ENCODE peak calls at places on chromosomes 11 and 22, in eight cellular contexts. One of them, this sample, is unnamed.

GRCh38 chr11:45265963-45266692 is 20.0 kb downstream of the SYT13 start:
- DNase-seq in tibial artery: no peak
- DNase-seq in ascending aorta: no peak
- DNase-seq in activated CD8-positive, alpha-beta T cell treated with anti-CD3 and anti-CD28 coated beads for 36 hours: no peak
- DNase-seq in psoas muscle: no peak
- DNase-seq in lower leg skin: no peak
- DNase-seq in colonic mucosa: peak
- DNase-seq in choroid plexus epithelial cell: no peak
- DNase-seq in this sample: no peak

GRCh38 chr11:36358436-36358835 is 62.3 kb downstream of the PRR5L start:
- DNase-seq in ascending aorta: no peak
- DNase-seq in activated CD8-positive, alpha-beta T cell treated with anti-CD3 and anti-CD28 coated beads for 36 hours: no peak
- DNase-seq in tibial artery: no peak
- DNase-seq in psoas muscle: no peak
- DNase-seq in lower leg skin: no peak
- DNase-seq in colonic mucosa: no peak
- DNase-seq in choroid plexus epithelial cell: no peak
- DNase-seq in this sample: no peak

GRCh38 chr11:105000167-105000566 is 22.8 kb downstream of the CASP5 start:
- DNase-seq in ascending aorta: no peak
- DNase-seq in colonic mucosa: no peak
- DNase-seq in choroid plexus epithelial cell: peak
- DNase-seq in activated CD8-positive, alpha-beta T cell treated with anti-CD3 and anti-CD28 coated beads for 36 hours: peak
- DNase-seq in lower leg skin: no peak
- DNase-seq in psoas muscle: no peak
- DNase-seq in tibial artery: no peak
- DNase-seq in this sample: no peak

GRCh38 chr11:124482362-124483147 is 37.1 kb upstream of the OR8B8 start:
- DNase-seq in colonic mucosa: no peak
- DNase-seq in lower leg skin: no peak
- DNase-seq in psoas muscle: no peak
- DNase-seq in choroid plexus epithelial cell: peak
- DNase-seq in ascending aorta: no peak
- DNase-seq in activated CD8-positive, alpha-beta T cell treated with anti-CD3 and anti-CD28 coated beads for 36 hours: no peak
- DNase-seq in tibial artery: no peak
- DNase-seq in this sample: no peak

GRCh38 chr11:61897387-61898246 is 6.3 kb upstream of the FADS3 start:
- DNase-seq in activated CD8-positive, alpha-beta T cell treated with anti-CD3 and anti-CD28 coated beads for 36 hours: peak
- DNase-seq in colonic mucosa: peak
- DNase-seq in ascending aorta: no peak
- DNase-seq in choroid plexus epithelial cell: peak
- DNase-seq in lower leg skin: peak
- DNase-seq in psoas muscle: peak
- DNase-seq in tibial artery: peak
- DNase-seq in this sample: peak

GRCh38 chr11:120750647-120751419 is 239.3 kb downstream of the GRIK4 start:
- DNase-seq in ascending aorta: no peak
- DNase-seq in tibial artery: no peak
- DNase-seq in activated CD8-positive, alpha-beta T cell treated with anti-CD3 and anti-CD28 coated beads for 36 hours: no peak
- DNase-seq in lower leg skin: no peak
- DNase-seq in psoas muscle: no peak
- DNase-seq in colonic mucosa: no peak
- DNase-seq in choroid plexus epithelial cell: no peak
- DNase-seq in this sample: peak

GRCh38 chr22:28883917-28884753 is 763 bp downstream of the ZNRF3 start:
- DNase-seq in lower leg skin: peak
- DNase-seq in tibial artery: peak
- DNase-seq in psoas muscle: peak
- DNase-seq in activated CD8-positive, alpha-beta T cell treated with anti-CD3 and anti-CD28 coated beads for 36 hours: peak
- DNase-seq in colonic mucosa: peak
- DNase-seq in ascending aorta: no peak
- DNase-seq in choroid plexus epithelial cell: peak
- DNase-seq in this sample: peak

GRCh38 chr22:48945621-48946458 is 881.8 kb downstream of the BRD1 start:
- DNase-seq in psoas muscle: no peak
- DNase-seq in lower leg skin: peak
- DNase-seq in choroid plexus epithelial cell: no peak
- DNase-seq in colonic mucosa: peak
- DNase-seq in ascending aorta: no peak
- DNase-seq in tibial artery: peak
- DNase-seq in activated CD8-positive, alpha-beta T cell treated with anti-CD3 and anti-CD28 coated beads for 36 hours: no peak
- DNase-seq in this sample: no peak

GRCh38 chr11:9852465-9852864 is 188.6 kb downstream of the SWAP70 start:
- DNase-seq in activated CD8-positive, alpha-beta T cell treated with anti-CD3 and anti-CD28 coated beads for 36 hours: no peak
- DNase-seq in colonic mucosa: no peak
- DNase-seq in choroid plexus epithelial cell: peak
- DNase-seq in tibial artery: no peak
- DNase-seq in lower leg skin: no peak
- DNase-seq in ascending aorta: no peak
- DNase-seq in psoas muscle: no peak
- DNase-seq in this sample: no peak

GRCh38 chr11:18071098-18071705 is 25.1 kb upstream of the TPH1 start:
- DNase-seq in lower leg skin: no peak
- DNase-seq in tibial artery: no peak
- DNase-seq in colonic mucosa: no peak
- DNase-seq in ascending aorta: no peak
- DNase-seq in psoas muscle: no peak
- DNase-seq in choroid plexus epithelial cell: no peak
- DNase-seq in activated CD8-positive, alpha-beta T cell treated with anti-CD3 and anti-CD28 coated beads for 36 hours: no peak
- DNase-seq in this sample: no peak

GRCh38 chr22:27022741-27023373 is 365.5 kb downstream of the MIAT start:
- DNase-seq in activated CD8-positive, alpha-beta T cell treated with anti-CD3 and anti-CD28 coated beads for 36 hours: no peak
- DNase-seq in colonic mucosa: no peak
- DNase-seq in lower leg skin: no peak
- DNase-seq in tibial artery: no peak
- DNase-seq in ascending aorta: no peak
- DNase-seq in choroid plexus epithelial cell: no peak
- DNase-seq in psoas muscle: no peak
- DNase-seq in this sample: no peak

DNA sequence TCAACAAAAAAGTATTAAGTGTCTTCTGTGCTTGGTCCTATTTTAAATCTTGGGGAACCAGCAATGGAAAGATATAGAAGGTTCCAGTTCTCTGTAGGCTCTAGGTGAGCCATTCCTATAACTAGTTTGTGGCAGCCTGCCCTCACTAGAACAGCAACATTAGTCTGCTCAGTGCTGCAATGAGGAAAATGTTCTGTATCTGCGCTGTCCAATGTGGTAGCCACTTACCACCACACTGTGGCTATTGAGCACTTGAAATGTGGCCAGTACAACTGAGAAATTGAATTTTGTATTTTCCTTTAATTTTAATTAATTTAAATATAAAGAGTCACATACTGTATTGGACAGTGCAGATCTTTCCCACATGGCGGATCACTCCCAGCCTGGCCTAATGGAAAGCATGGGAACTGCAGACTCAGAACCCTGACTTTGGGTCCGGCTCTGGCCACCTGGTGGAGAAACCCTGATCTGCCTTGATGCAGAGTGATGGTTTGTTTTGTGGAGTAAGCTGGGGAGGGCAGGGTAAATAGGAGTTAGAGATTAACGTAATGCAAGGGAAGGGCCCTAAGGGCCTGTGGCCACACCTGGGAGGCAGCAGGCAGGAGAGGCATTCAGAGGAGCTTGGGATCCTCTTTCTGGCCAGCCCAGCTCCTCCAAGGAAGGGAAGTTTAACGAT is 101.0 kb downstream of the ME3 start:
- DNase-seq in tibial artery: no peak
- DNase-seq in colonic mucosa: peak
- DNase-seq in psoas muscle: no peak
- DNase-seq in ascending aorta: no peak
- DNase-seq in activated CD8-positive, alpha-beta T cell treated with anti-CD3 and anti-CD28 coated beads for 36 hours: peak
- DNase-seq in lower leg skin: no peak
- DNase-seq in choroid plexus epithelial cell: no peak
- DNase-seq in this sample: no peak
- TF ChIP-seq CTCF in tibial artery: no peak
- TF ChIP-seq CTCF in colonic mucosa: peak
- TF ChIP-seq CTCF in psoas muscle: peak
- TF ChIP-seq CTCF in ascending aorta: no peak
- TF ChIP-seq CTCF in activated CD8-positive, alpha-beta T cell treated with anti-CD3 and anti-CD28 coated beads for 36 hours: no peak
- TF ChIP-seq CTCF in lower leg skin: no peak
- TF ChIP-seq CTCF in choroid plexus epithelial cell: peak
- TF ChIP-seq CTCF in this sample: no peak

GRCh38 chr11:47107709-47108108 is 69.0 kb downstream of the ARFGAP2 start:
- DNase-seq in tibial artery: no peak
- DNase-seq in choroid plexus epithelial cell: no peak
- DNase-seq in psoas muscle: no peak
- DNase-seq in ascending aorta: no peak
- DNase-seq in activated CD8-positive, alpha-beta T cell treated with anti-CD3 and anti-CD28 coated beads for 36 hours: no peak
- DNase-seq in lower leg skin: no peak
- DNase-seq in colonic mucosa: no peak
- DNase-seq in this sample: no peak
- TF ChIP-seq CTCF in tibial artery: no peak
- TF ChIP-seq CTCF in choroid plexus epithelial cell: no peak
- TF ChIP-seq CTCF in psoas muscle: no peak
- TF ChIP-seq CTCF in ascending aorta: no peak
- TF ChIP-seq CTCF in activated CD8-positive, alpha-beta T cell treated with anti-CD3 and anti-CD28 coated beads for 36 hours: no peak
- TF ChIP-seq CTCF in lower leg skin: no peak
- TF ChIP-seq CTCF in colonic mucosa: no peak
- TF ChIP-seq CTCF in this sample: no peak

GRCh38 chr22:22462813-22463567 is 45.6 kb downstream of the ZNF280B start:
- DNase-seq in colonic mucosa: no peak
- DNase-seq in activated CD8-positive, alpha-beta T cell treated with anti-CD3 and anti-CD28 coated beads for 36 hours: no peak
- DNase-seq in lower leg skin: no peak
- DNase-seq in choroid plexus epithelial cell: peak
- DNase-seq in ascending aorta: no peak
- DNase-seq in tibial artery: no peak
- DNase-seq in psoas muscle: no peak
- DNase-seq in this sample: no peak
- TF ChIP-seq CTCF in colonic mucosa: no peak
- TF ChIP-seq CTCF in activated CD8-positive, alpha-beta T cell treated with anti-CD3 and anti-CD28 coated beads for 36 hours: no peak
- TF ChIP-seq CTCF in lower leg skin: no peak
- TF ChIP-seq CTCF in choroid plexus epithelial cell: peak
- TF ChIP-seq CTCF in ascending aorta: no peak
- TF ChIP-seq CTCF in tibial artery: no peak
- TF ChIP-seq CTCF in psoas muscle: no peak
- TF ChIP-seq CTCF in this sample: peak

DNA sequence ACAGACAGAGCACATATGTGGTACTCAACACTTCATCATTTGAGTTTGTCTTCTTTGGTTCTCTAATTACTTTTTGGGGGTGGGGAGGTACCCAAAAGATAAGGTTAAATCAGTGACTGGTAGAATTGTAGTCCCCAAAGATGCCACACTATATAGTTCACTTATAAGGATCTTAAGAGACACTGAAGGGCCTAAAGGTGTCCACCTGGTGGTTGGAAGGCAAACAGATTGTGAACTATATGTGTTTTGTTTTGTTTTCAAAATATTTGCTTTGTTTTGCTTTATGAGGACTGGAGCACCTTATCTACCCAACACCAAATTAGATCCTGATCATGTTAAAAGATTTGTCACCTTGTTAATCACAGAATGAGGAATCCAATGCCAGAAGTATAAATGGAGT is 136.1 kb downstream of the DCDC1 start:
- DNase-seq in tibial artery: no peak
- DNase-seq in activated CD8-positive, alpha-beta T cell treated with anti-CD3 and anti-CD28 coated beads for 36 hours: no peak
- DNase-seq in ascending aorta: no peak
- DNase-seq in lower leg skin: no peak
- DNase-seq in psoas muscle: no peak
- DNase-seq in choroid plexus epithelial cell: peak
- DNase-seq in colonic mucosa: no peak
- DNase-seq in this sample: no peak
- TF ChIP-seq CTCF in tibial artery: no peak
- TF ChIP-seq CTCF in activated CD8-positive, alpha-beta T cell treated with anti-CD3 and anti-CD28 coated beads for 36 hours: no peak
- TF ChIP-seq CTCF in ascending aorta: no peak
- TF ChIP-seq CTCF in lower leg skin: no peak
- TF ChIP-seq CTCF in psoas muscle: no peak
- TF ChIP-seq CTCF in choroid plexus epithelial cell: peak
- TF ChIP-seq CTCF in colonic mucosa: no peak
- TF ChIP-seq CTCF in this sample: no peak

GRCh38 chr11:117950320-117950719 is 21.1 kb upstream of the TMPRSS13 start:
- DNase-seq in activated CD8-positive, alpha-beta T cell treated with anti-CD3 and anti-CD28 coated beads for 36 hours: peak
- DNase-seq in colonic mucosa: no peak
- DNase-seq in choroid plexus epithelial cell: peak
- DNase-seq in lower leg skin: peak
- DNase-seq in tibial artery: no peak
- DNase-seq in psoas muscle: no peak
- DNase-seq in ascending aorta: no peak
- DNase-seq in this sample: peak
- TF ChIP-seq CTCF in activated CD8-positive, alpha-beta T cell treated with anti-CD3 and anti-CD28 coated beads for 36 hours: no peak
- TF ChIP-seq CTCF in colonic mucosa: no peak
- TF ChIP-seq CTCF in choroid plexus epithelial cell: peak
- TF ChIP-seq CTCF in lower leg skin: no peak
- TF ChIP-seq CTCF in tibial artery: no peak
- TF ChIP-seq CTCF in psoas muscle: no peak
- TF ChIP-seq CTCF in ascending aorta: no peak
- TF ChIP-seq CTCF in this sample: peak

GRCh38 chr11:73141309-73142127 is 600 bp downstream of the FCHSD2 start:
- DNase-seq in psoas muscle: peak
- DNase-seq in colonic mucosa: peak
- DNase-seq in choroid plexus epithelial cell: peak
- DNase-seq in lower leg skin: peak
- DNase-seq in ascending aorta: peak
- DNase-seq in activated CD8-positive, alpha-beta T cell treated with anti-CD3 and anti-CD28 coated beads for 36 hours: peak
- DNase-seq in tibial artery: peak
- DNase-seq in this sample: peak
- TF ChIP-seq CTCF in psoas muscle: no peak
- TF ChIP-seq CTCF in colonic mucosa: no peak
- TF ChIP-seq CTCF in choroid plexus epithelial cell: no peak
- TF ChIP-seq CTCF in lower leg skin: no peak
- TF ChIP-seq CTCF in ascending aorta: no peak
- TF ChIP-seq CTCF in activated CD8-positive, alpha-beta T cell treated with anti-CD3 and anti-CD28 coated beads for 36 hours: no peak
- TF ChIP-seq CTCF in tibial artery: no peak
- TF ChIP-seq CTCF in this sample: no peak